ENCODE peak calls at places on chromosomes 13 and 19, in ten cellular contexts. One of them, this sample, is unnamed.

GRCh38 chr19:1598777-1599459 is 6.3 kb upstream of the MBD3 start:
- DNase-seq in H7: no peak
- DNase-seq in CD8-positive, alpha-beta T cell: no peak
- DNase-seq in brain microvascular endothelial cell: no peak
- DNase-seq in left ventricle myocardium inferior: no peak
- DNase-seq in CD4-positive, alpha-beta memory T cell: no peak
- DNase-seq in fibroblast of lung: no peak
- DNase-seq in thoracic aorta: no peak
- DNase-seq in HAP-1: no peak
- DNase-seq in MM.1S: no peak
- DNase-seq in this sample: no peak

GRCh38 chr13:101698400-101698799 is 245.9 kb downstream of the ITGBL1 start:
- DNase-seq in H7: no peak
- DNase-seq in CD8-positive, alpha-beta T cell: no peak
- DNase-seq in brain microvascular endothelial cell: no peak
- DNase-seq in left ventricle myocardium inferior: no peak
- DNase-seq in CD4-positive, alpha-beta memory T cell: no peak
- DNase-seq in fibroblast of lung: no peak
- DNase-seq in thoracic aorta: no peak
- DNase-seq in HAP-1: no peak
- DNase-seq in MM.1S: no peak
- DNase-seq in this sample: peak; percentile 5

GRCh38 chr19:9940778-9941177 is 4.5 kb upstream of the OLFM2 start:
- DNase-seq in H7: no peak
- DNase-seq in CD8-positive, alpha-beta T cell: no peak
- DNase-seq in brain microvascular endothelial cell: peak; percentile 41
- DNase-seq in left ventricle myocardium inferior: no peak
- DNase-seq in CD4-positive, alpha-beta memory T cell: no peak
- DNase-seq in fibroblast of lung: peak; percentile 28
- DNase-seq in thoracic aorta: no peak
- DNase-seq in HAP-1: no peak
- DNase-seq in MM.1S: no peak
- DNase-seq in this sample: no peak

GRCh38 chr13:71625183-71625582 is 241.8 kb downstream of the DACH1 start:
- DNase-seq in H7: no peak
- DNase-seq in CD8-positive, alpha-beta T cell: no peak
- DNase-seq in brain microvascular endothelial cell: no peak
- DNase-seq in left ventricle myocardium inferior: no peak
- DNase-seq in CD4-positive, alpha-beta memory T cell: no peak
- DNase-seq in fibroblast of lung: peak; percentile 35
- DNase-seq in thoracic aorta: no peak
- DNase-seq in HAP-1: no peak
- DNase-seq in MM.1S: no peak
- DNase-seq in this sample: no peak

GRCh38 chr13:63737418-63737817 is 2321.8 kb upstream of the PCDH20 start:
- DNase-seq in H7: no peak
- DNase-seq in CD8-positive, alpha-beta T cell: no peak
- DNase-seq in brain microvascular endothelial cell: no peak
- DNase-seq in left ventricle myocardium inferior: no peak
- DNase-seq in CD4-positive, alpha-beta memory T cell: no peak
- DNase-seq in fibroblast of lung: no peak
- DNase-seq in thoracic aorta: no peak
- DNase-seq in HAP-1: no peak
- DNase-seq in MM.1S: no peak
- DNase-seq in this sample: no peak

GRCh38 chr13:72304121-72304745 is 423.2 kb downstream of the MZT1 start:
- DNase-seq in H7: no peak
- DNase-seq in CD8-positive, alpha-beta T cell: no peak
- DNase-seq in brain microvascular endothelial cell: no peak
- DNase-seq in left ventricle myocardium inferior: no peak
- DNase-seq in CD4-positive, alpha-beta memory T cell: no peak
- DNase-seq in fibroblast of lung: peak; percentile 95
- DNase-seq in thoracic aorta: no peak
- DNase-seq in HAP-1: no peak
- DNase-seq in MM.1S: no peak
- DNase-seq in this sample: no peak

GRCh38 chr13:109740121-109740520 is 46.3 kb downstream of the IRS2 start:
- DNase-seq in H7: no peak
- DNase-seq in CD8-positive, alpha-beta T cell: no peak
- DNase-seq in brain microvascular endothelial cell: no peak
- DNase-seq in left ventricle myocardium inferior: no peak
- DNase-seq in CD4-positive, alpha-beta memory T cell: no peak
- DNase-seq in fibroblast of lung: no peak
- DNase-seq in thoracic aorta: no peak
- DNase-seq in HAP-1: no peak
- DNase-seq in MM.1S: no peak
- DNase-seq in this sample: no peak

GRCh38 chr19:19106061-19106551 is 32.2 kb downstream of the TMEM161A start:
- DNase-seq in H7: peak; percentile 85
- DNase-seq in CD8-positive, alpha-beta T cell: no peak
- DNase-seq in brain microvascular endothelial cell: no peak
- DNase-seq in left ventricle myocardium inferior: no peak
- DNase-seq in CD4-positive, alpha-beta memory T cell: no peak
- DNase-seq in fibroblast of lung: no peak
- DNase-seq in thoracic aorta: no peak
- DNase-seq in HAP-1: no peak
- DNase-seq in MM.1S: no peak
- DNase-seq in this sample: no peak

GRCh38 chr19:58300620-58301019 is 4.6 kb upstream of the ERVK3-1 start:
- DNase-seq in H7: no peak
- DNase-seq in CD8-positive, alpha-beta T cell: no peak
- DNase-seq in brain microvascular endothelial cell: no peak
- DNase-seq in left ventricle myocardium inferior: no peak
- DNase-seq in CD4-positive, alpha-beta memory T cell: no peak
- DNase-seq in fibroblast of lung: no peak
- DNase-seq in thoracic aorta: no peak
- DNase-seq in HAP-1: no peak
- DNase-seq in MM.1S: no peak
- DNase-seq in this sample: no peak

GRCh38 chr19:58291943-58292342 is 13.2 kb downstream of the ZNF8 start:
- DNase-seq in H7: no peak
- DNase-seq in CD8-positive, alpha-beta T cell: no peak
- DNase-seq in brain microvascular endothelial cell: no peak
- DNase-seq in left ventricle myocardium inferior: no peak
- DNase-seq in CD4-positive, alpha-beta memory T cell: no peak
- DNase-seq in fibroblast of lung: no peak
- DNase-seq in thoracic aorta: no peak
- DNase-seq in HAP-1: no peak
- DNase-seq in MM.1S: no peak
- DNase-seq in this sample: no peak

GRCh38 chr19:58294743-58295374 is 10.3 kb upstream of the ERVK3-1 start:
- DNase-seq in H7: no peak
- DNase-seq in CD8-positive, alpha-beta T cell: no peak
- DNase-seq in brain microvascular endothelial cell: no peak
- DNase-seq in left ventricle myocardium inferior: no peak
- DNase-seq in CD4-positive, alpha-beta memory T cell: no peak
- DNase-seq in fibroblast of lung: no peak
- DNase-seq in thoracic aorta: no peak
- DNase-seq in HAP-1: no peak
- DNase-seq in MM.1S: no peak
- DNase-seq in this sample: no peak

GRCh38 chr19:58296086-58296485 is 9.1 kb upstream of the ERVK3-1 start:
- DNase-seq in H7: no peak
- DNase-seq in CD8-positive, alpha-beta T cell: no peak
- DNase-seq in brain microvascular endothelial cell: no peak
- DNase-seq in left ventricle myocardium inferior: no peak
- DNase-seq in CD4-positive, alpha-beta memory T cell: no peak
- DNase-seq in fibroblast of lung: no peak
- DNase-seq in thoracic aorta: no peak
- DNase-seq in HAP-1: no peak
- DNase-seq in MM.1S: no peak
- DNase-seq in this sample: no peak
- H3K36me3 ChIP-seq in H7: peaks cover 42% of the 10 kb centered on the region
- H3K36me3 ChIP-seq in CD8-positive, alpha-beta T cell: peaks cover 23% of the 10 kb centered on the region
- H3K36me3 ChIP-seq in brain microvascular endothelial cell: peaks cover 67% of the 10 kb centered on the region
- H3K36me3 ChIP-seq in left ventricle myocardium inferior: peaks cover 97% of the 10 kb centered on the region
- H3K36me3 ChIP-seq in CD4-positive, alpha-beta memory T cell: peaks cover 21% of the 10 kb centered on the region
- H3K36me3 ChIP-seq in fibroblast of lung: peaks cover 21% of the 10 kb centered on the region
- H3K36me3 ChIP-seq in thoracic aorta: peaks cover 72% of the 10 kb centered on the region
- H3K36me3 ChIP-seq in HAP-1: peaks cover 63% of the 10 kb centered on the region
- H3K36me3 ChIP-seq in MM.1S: no peaks in the 10 kb centered on the region
- H3K36me3 ChIP-seq in this sample: peaks cover 26% of the 10 kb centered on the region

GRCh38 chr19:35511337-35511736 is 2.1 kb downstream of the DMKN start:
- DNase-seq in H7: no peak
- DNase-seq in CD8-positive, alpha-beta T cell: no peak
- DNase-seq in brain microvascular endothelial cell: no peak
- DNase-seq in left ventricle myocardium inferior: no peak
- DNase-seq in CD4-positive, alpha-beta memory T cell: no peak
- DNase-seq in fibroblast of lung: no peak
- DNase-seq in thoracic aorta: no peak
- DNase-seq in HAP-1: no peak
- DNase-seq in MM.1S: no peak
- DNase-seq in this sample: no peak

GRCh38 chr19:35509861-35510625 is 3.4 kb downstream of the DMKN start:
- DNase-seq in H7: peak; percentile 99
- DNase-seq in CD8-positive, alpha-beta T cell: peak; percentile 63
- DNase-seq in brain microvascular endothelial cell: no peak
- DNase-seq in left ventricle myocardium inferior: peak; percentile 71
- DNase-seq in CD4-positive, alpha-beta memory T cell: peak; percentile 50
- DNase-seq in fibroblast of lung: peak; percentile 21
- DNase-seq in thoracic aorta: no peak
- DNase-seq in HAP-1: peak; percentile 69
- DNase-seq in MM.1S: peak; percentile 29
- DNase-seq in this sample: peak; percentile 69

GRCh38 chr19:35509018-35509652 is 4.3 kb downstream of the DMKN start:
- DNase-seq in H7: peak; percentile 81
- DNase-seq in CD8-positive, alpha-beta T cell: peak; percentile 53
- DNase-seq in brain microvascular endothelial cell: no peak
- DNase-seq in left ventricle myocardium inferior: no peak
- DNase-seq in CD4-positive, alpha-beta memory T cell: peak; percentile 39
- DNase-seq in fibroblast of lung: no peak
- DNase-seq in thoracic aorta: no peak
- DNase-seq in HAP-1: peak; percentile 56
- DNase-seq in MM.1S: no peak
- DNase-seq in this sample: peak; percentile 79

GRCh38 chr19:35512831-35513230 is 618 bp downstream of the DMKN start:
- DNase-seq in H7: peak; percentile 38
- DNase-seq in CD8-positive, alpha-beta T cell: no peak
- DNase-seq in brain microvascular endothelial cell: no peak
- DNase-seq in left ventricle myocardium inferior: no peak
- DNase-seq in CD4-positive, alpha-beta memory T cell: no peak
- DNase-seq in fibroblast of lung: no peak
- DNase-seq in thoracic aorta: no peak
- DNase-seq in HAP-1: no peak
- DNase-seq in MM.1S: no peak
- DNase-seq in this sample: no peak

GRCh38 chr19:35510626-35510964 is 2.9 kb downstream of the DMKN start:
- DNase-seq in H7: no peak
- DNase-seq in CD8-positive, alpha-beta T cell: no peak
- DNase-seq in brain microvascular endothelial cell: no peak
- DNase-seq in left ventricle myocardium inferior: no peak
- DNase-seq in CD4-positive, alpha-beta memory T cell: no peak
- DNase-seq in fibroblast of lung: no peak
- DNase-seq in thoracic aorta: no peak
- DNase-seq in HAP-1: no peak
- DNase-seq in MM.1S: no peak
- DNase-seq in this sample: no peak
- H3K4me3 ChIP-seq in H7: peak overlapping the region; percentile 6
- H3K4me3 ChIP-seq in CD8-positive, alpha-beta T cell: peak overlapping the region; percentile 59
- H3K4me3 ChIP-seq in brain microvascular endothelial cell: no peak overlapping the region
- H3K4me3 ChIP-seq in left ventricle myocardium inferior: peak overlapping the region; percentile 59
- H3K4me3 ChIP-seq in CD4-positive, alpha-beta memory T cell: peak overlapping the region; percentile 49
- H3K4me3 ChIP-seq in fibroblast of lung: no peak overlapping the region
- H3K4me3 ChIP-seq in thoracic aorta: peak overlapping the region; percentile 77
- H3K4me3 ChIP-seq in HAP-1: peak overlapping the region; percentile 47
- H3K4me3 ChIP-seq in MM.1S: no peak overlapping the region
- H3K4me3 ChIP-seq in this sample: peak overlapping the region; percentile 52

GRCh38 chr19:45615795-45616708 is 14.0 kb upstream of the GPR4 start:
- DNase-seq in H7: peak; percentile 97
- DNase-seq in CD8-positive, alpha-beta T cell: peak; percentile 83
- DNase-seq in brain microvascular endothelial cell: peak; percentile 59
- DNase-seq in left ventricle myocardium inferior: peak; percentile 70
- DNase-seq in CD4-positive, alpha-beta memory T cell: peak; percentile 74
- DNase-seq in fibroblast of lung: peak; percentile 79
- DNase-seq in thoracic aorta: no peak
- DNase-seq in HAP-1: peak; percentile 90
- DNase-seq in MM.1S: peak; percentile 87
- DNase-seq in this sample: peak; percentile 75

GRCh38 chr19:45621976-45622503 is 17.2 kb downstream of the EML2 start:
- DNase-seq in H7: no peak
- DNase-seq in CD8-positive, alpha-beta T cell: no peak
- DNase-seq in brain microvascular endothelial cell: no peak
- DNase-seq in left ventricle myocardium inferior: no peak
- DNase-seq in CD4-positive, alpha-beta memory T cell: no peak
- DNase-seq in fibroblast of lung: no peak
- DNase-seq in thoracic aorta: no peak
- DNase-seq in HAP-1: no peak
- DNase-seq in MM.1S: no peak
- DNase-seq in this sample: no peak

GRCh38 chr19:45616709-45617027 is 14.7 kb upstream of the GPR4 start:
- DNase-seq in H7: no peak
- DNase-seq in CD8-positive, alpha-beta T cell: no peak
- DNase-seq in brain microvascular endothelial cell: no peak
- DNase-seq in left ventricle myocardium inferior: no peak
- DNase-seq in CD4-positive, alpha-beta memory T cell: no peak
- DNase-seq in fibroblast of lung: no peak
- DNase-seq in thoracic aorta: no peak
- DNase-seq in HAP-1: no peak
- DNase-seq in MM.1S: no peak
- DNase-seq in this sample: no peak

GRCh38 chr19:45623984-45624383 is 15.2 kb downstream of the EML2 start:
- DNase-seq in H7: no peak
- DNase-seq in CD8-positive, alpha-beta T cell: no peak
- DNase-seq in brain microvascular endothelial cell: no peak
- DNase-seq in left ventricle myocardium inferior: no peak
- DNase-seq in CD4-positive, alpha-beta memory T cell: no peak
- DNase-seq in fibroblast of lung: no peak
- DNase-seq in thoracic aorta: no peak
- DNase-seq in HAP-1: no peak
- DNase-seq in MM.1S: no peak
- DNase-seq in this sample: no peak

GRCh38 chr19:45621389-45621788 is 17.8 kb downstream of the EML2 start:
- DNase-seq in H7: peak; percentile 44
- DNase-seq in CD8-positive, alpha-beta T cell: no peak
- DNase-seq in brain microvascular endothelial cell: no peak
- DNase-seq in left ventricle myocardium inferior: no peak
- DNase-seq in CD4-positive, alpha-beta memory T cell: no peak
- DNase-seq in fibroblast of lung: no peak
- DNase-seq in thoracic aorta: no peak
- DNase-seq in HAP-1: no peak
- DNase-seq in MM.1S: no peak
- DNase-seq in this sample: no peak
- H3K36me3 ChIP-seq in H7: peaks cover 2% of the 10 kb centered on the region
- H3K36me3 ChIP-seq in CD8-positive, alpha-beta T cell: peaks cover 16% of the 10 kb centered on the region
- H3K36me3 ChIP-seq in brain microvascular endothelial cell: peaks cover 24% of the 10 kb centered on the region
- H3K36me3 ChIP-seq in left ventricle myocardium inferior: peaks cover 66% of the 10 kb centered on the region
- H3K36me3 ChIP-seq in CD4-positive, alpha-beta memory T cell: peaks cover 30% of the 10 kb centered on the region
- H3K36me3 ChIP-seq in fibroblast of lung: peaks cover 19% of the 10 kb centered on the region
- H3K36me3 ChIP-seq in thoracic aorta: peaks cover 29% of the 10 kb centered on the region
- H3K36me3 ChIP-seq in HAP-1: peaks cover 30% of the 10 kb centered on the region
- H3K36me3 ChIP-seq in MM.1S: no peaks in the 10 kb centered on the region
- H3K36me3 ChIP-seq in this sample: peaks cover 37% of the 10 kb centered on the region

DNA sequence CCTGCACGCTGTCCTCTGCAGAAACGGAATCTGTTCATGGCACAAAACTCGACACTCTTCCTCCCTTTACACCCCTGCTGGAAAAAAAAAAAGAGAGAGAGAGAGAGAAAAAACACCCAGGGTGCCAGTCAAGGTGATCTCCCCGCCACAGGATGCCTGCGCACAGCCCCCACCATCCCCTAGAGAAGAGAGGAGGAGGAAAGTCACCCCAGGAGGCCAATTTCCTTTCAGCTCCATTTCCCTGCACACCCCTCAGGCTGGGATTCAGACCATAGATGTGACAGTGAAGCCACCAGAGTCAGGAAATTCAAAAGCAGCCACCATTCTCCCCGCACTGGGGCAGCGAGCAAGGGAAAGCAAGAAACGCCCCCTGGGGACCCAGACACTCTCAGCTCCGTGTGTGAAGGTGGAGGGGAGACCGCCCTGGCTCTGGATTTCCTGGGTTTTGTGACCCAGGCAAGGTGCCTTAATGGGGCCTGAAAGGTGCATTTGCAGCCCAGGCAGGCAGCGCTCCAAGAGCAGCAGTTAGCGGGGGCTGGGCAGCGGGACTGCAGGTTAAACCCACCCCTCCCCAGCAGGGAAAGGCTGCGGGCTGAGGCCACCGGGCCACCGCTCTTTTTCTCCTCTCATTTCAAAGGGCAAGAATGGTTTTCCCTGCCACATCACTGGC is 84.0 kb upstream of the TM9SF2 start:
- DNase-seq in H7: peak; percentile 83
- DNase-seq in CD8-positive, alpha-beta T cell: peak; percentile 68
- DNase-seq in brain microvascular endothelial cell: no peak
- DNase-seq in left ventricle myocardium inferior: no peak
- DNase-seq in CD4-positive, alpha-beta memory T cell: no peak
- DNase-seq in fibroblast of lung: no peak
- DNase-seq in thoracic aorta: no peak
- DNase-seq in HAP-1: no peak
- DNase-seq in MM.1S: no peak
- DNase-seq in this sample: no peak
- H3K4me3 ChIP-seq in H7: no peak overlapping the region
- H3K4me3 ChIP-seq in CD8-positive, alpha-beta T cell: peak overlapping the region; percentile 57
- H3K4me3 ChIP-seq in brain microvascular endothelial cell: no peak overlapping the region
- H3K4me3 ChIP-seq in left ventricle myocardium inferior: no peak overlapping the region
- H3K4me3 ChIP-seq in CD4-positive, alpha-beta memory T cell: no peak overlapping the region
- H3K4me3 ChIP-seq in fibroblast of lung: no peak overlapping the region
- H3K4me3 ChIP-seq in thoracic aorta: no peak overlapping the region
- H3K4me3 ChIP-seq in HAP-1: no peak overlapping the region
- H3K4me3 ChIP-seq in MM.1S: no peak overlapping the region
- H3K4me3 ChIP-seq in this sample: no peak overlapping the region